ENCODE peak calls at places on chromosome 14, in six cellular contexts. T is activated T-cell treated with anti-CD3 and anti-CD28 coated beads, Interleukin-2, amount 50 U/mL, for 48 hours; U is fibroblast of pulmonary artery; X is lung; I is GM12891; E is CD8-positive, alpha-beta T cell. J is an unnamed sample.

GRCh38 chr14:75711796-75712211 is 50.8 kb downstream of the TTLL5 start:
- DNase-seq in T (no peak), U (peak), X (peak), I (no peak), E (no peak), J (peak)

GRCh38 chr14:75884198-75884611 is 97.6 kb downstream of the TGFB3 start:
- DNase-seq in T (no peak), U (peak), X (no peak), I (no peak), E (no peak), J (no peak)

GRCh38 chr14:55301722-55302121 is 30.5 kb downstream of the FBXO34 start:
- DNase-seq in T (no peak), U (peak), X (no peak), I (no peak), E (no peak), J (no peak)

GRCh38 chr14:93744876-93745275 is 43.4 kb downstream of the PRIMA1 start:
- DNase-seq in T (no peak), U (no peak), X (no peak), I (no peak), E (no peak), J (no peak)

GRCh38 chr14:102749833-102750775 is 27.1 kb upstream of the TRAF3 start:
- DNase-seq in T (no peak), U (no peak), X (no peak), I (no peak), E (no peak), J (no peak)

GRCh38 chr14:51738754-51739153 is 87.0 kb downstream of the FRMD6 start:
- DNase-seq in T (no peak), U (no peak), X (no peak), I (peak), E (no peak), J (no peak)

GRCh38 chr14:69543341-69544249 is 31.1 kb downstream of the CCDC177 start:
- DNase-seq in T (peak), U (peak), X (peak), I (no peak), E (peak), J (no peak)

GRCh38 chr14:30138517-30138916 is 210.9 kb upstream of the PRKD1 start:
- DNase-seq in T (no peak), U (no peak), X (no peak), I (no peak), E (no peak), J (no peak)

GRCh38 chr14:66371776-66372175 is 114.4 kb upstream of the CCDC196 start:
- DNase-seq in T (no peak), U (no peak), X (no peak), I (no peak), E (no peak), J (no peak)

GRCh38 chr14:51401272-51401671 is 161.2 kb downstream of the TMX1 start:
- DNase-seq in T (no peak), U (peak), X (no peak), I (no peak), E (no peak), J (no peak)

GRCh38 chr14:73325630-73326299 is 88.5 kb downstream of the PAPLN start:
- DNase-seq in T (no peak), U (no peak), X (no peak), I (no peak), E (no peak), J (no peak)

GRCh38 chr14:73236157-73236556 is 1.1 kb upstream of the PAPLN start:
- DNase-seq in T (no peak), U (no peak), X (no peak), I (no peak), E (no peak), J (no peak)

GRCh38 chr14:24231263-24232120 is 675 bp downstream of the NEDD8 start:
- DNase-seq in T (peak), U (no peak), X (no peak), I (no peak), E (no peak), J (no peak)

GRCh38 chr14:100103261-100104005 is 38.2 kb downstream of the EVL start:
- DNase-seq in T (peak), U (peak), X (no peak), I (no peak), E (no peak), J (peak)

GRCh38 chr14:53888535-53889386 is 67.9 kb downstream of the BMP4 start:
- DNase-seq in T (no peak), U (no peak), X (no peak), I (no peak), E (no peak), J (no peak)

GRCh38 chr14:53613404-53614253 is 343.0 kb downstream of the BMP4 start:
- DNase-seq in T (no peak), U (no peak), X (no peak), I (peak), E (no peak), J (no peak)

GRCh38 chr14:58072288-58073071 is 79.5 kb downstream of the ARMH4 start:
- DNase-seq in T (peak), U (peak), X (peak), I (peak), E (peak), J (no peak)

GRCh38 chr14:22463763-22464173 is 125.3 kb downstream of the DAD1 start:
- DNase-seq in T (no peak), U (no peak), X (no peak), I (no peak), E (no peak), J (peak)

GRCh38 chr14:60064491-60065072 is 27.1 kb upstream of the PCNX4 start:
- DNase-seq in T (no peak), U (peak), X (no peak), I (peak), E (no peak), J (no peak)

GRCh38 chr14:35123388-35123703 is 994 bp downstream of the PRORP start:
- DNase-seq in T (no peak), U (no peak), X (no peak), I (no peak), E (no peak), J (no peak)

GRCh38 chr14:101862711-101863110 is 101.2 kb downstream of the PPP2R5C start:
- DNase-seq in T (no peak), U (no peak), X (no peak), I (no peak), E (no peak), J (no peak)

GRCh38 chr14:72535485-72535884 is 358.4 kb downstream of the DPF3 start:
- DNase-seq in T (no peak), U (no peak), X (no peak), I (no peak), E (no peak), J (no peak)

GRCh38 chr14:40368314-40368713 is 936.1 kb upstream of the FBXO33 start:
- DNase-seq in T (no peak), U (no peak), X (no peak), I (no peak), E (no peak), J (no peak)

GRCh38 chr14:34364201-34364600 is 97.8 kb downstream of the SPTSSA start:
- DNase-seq in T (no peak), U (no peak), X (no peak), I (no peak), E (no peak), J (no peak)

GRCh38 chr14:102539544-102540309 is 30.2 kb upstream of the ANKRD9 start:
- DNase-seq in T (no peak), U (peak), X (no peak), I (no peak), E (no peak), J (peak)

GRCh38 chr14:105475269-105475915 is 771 bp downstream of the CRIP2 start:
- DNase-seq in T (no peak), U (no peak), X (no peak), I (no peak), E (no peak), J (no peak)

GRCh38 chr14:29757188-29757680 is 170.4 kb downstream of the PRKD1 start:
- DNase-seq in T (no peak), U (no peak), X (no peak), I (no peak), E (no peak), J (no peak)

GRCh38 chr14:55454264-55455151 is 14.1 kb upstream of the TBPL2 start:
- DNase-seq in T (no peak), U (peak), X (no peak), I (no peak), E (no peak), J (no peak)

GRCh38 chr14:104161601-104162367 is 23.4 kb downstream of the KIF26A start:
- DNase-seq in T (no peak), U (no peak), X (no peak), I (no peak), E (no peak), J (no peak)

GRCh38 chr14:74620497-74620921 is 8.5 kb upstream of the LTBP2 start:
- DNase-seq in T (peak), U (peak), X (no peak), I (no peak), E (no peak), J (no peak)

GRCh38 chr14:59481407-59482119 is 2.6 kb downstream of the L3HYPDH start:
- DNase-seq in T (no peak), U (peak), X (no peak), I (no peak), E (no peak), J (no peak)

GRCh38 chr14:90778468-90779255 is 37.6 kb downstream of the TTC7B start:
- DNase-seq in T (no peak), U (no peak), X (no peak), I (no peak), E (no peak), J (no peak)

GRCh38 chr14:51498411-51499227 is 153.1 kb upstream of the FRMD6 start:
- DNase-seq in T (no peak), U (no peak), X (no peak), I (no peak), E (no peak), J (no peak)